ENCODE peak calls at places on chromosomes 16 and 17, in seven cellular contexts. N is nephron progenitor cell; X is Daoy; C is occipital lobe; F is HFF-Myc; Q is mucosa of gallbladder; W is stimulated activated CD4-positive, alpha-beta T cell treated with anti-CD3 and anti-CD28 coated beads, Interleukin-2, amount 100 ng/mL, for 48 hours. G is an unnamed sample.
A peak's percentile ranks its signal among the peaks of the same experiment; 100 is the strongest.

GRCh38 chr16:20944861-20945390 is 44.4 kb downstream of the LYRM1 start:
- DNase-seq in W (peak; percentile 40), N (no peak), F (no peak), Q (no peak), X (peak; percentile 51), C (no peak), G (no peak)

GRCh38 chr16:56514845-56515244 is 5.0 kb downstream of the BBS2 start:
- DNase-seq in C (no peak), F (no peak), X (no peak), N (no peak), Q (no peak), W (no peak), G (no peak)

GRCh38 chr17:67492824-67493490 is 115.9 kb downstream of the PITPNC1 start:
- DNase-seq in N (no peak), Q (no peak), C (no peak), F (no peak), X (no peak), W (no peak), G (no peak)

GRCh38 chr17:51860934-51861561 is 297.5 kb downstream of the CA10 start:
- DNase-seq in X (no peak), C (peak; percentile 21), N (peak; percentile 69), F (no peak), W (peak; percentile 5), Q (peak; percentile 30), G (no peak)

GRCh38 chr17:80159984-80160383 is 9.8 kb upstream of the CARD14 start:
- DNase-seq in N (no peak), F (no peak), W (no peak), C (no peak), Q (no peak), X (no peak), G (no peak)

GRCh38 chr17:66837226-66837625 is 2.3 kb downstream of the CACNG5 start:
- DNase-seq in W (no peak), F (no peak), N (no peak), X (no peak), C (no peak), Q (no peak), G (no peak)

GRCh38 chr17:71633391-71633849 is 487.4 kb upstream of the SOX9 start:
- DNase-seq in C (no peak), X (peak; percentile 56), N (no peak), W (no peak), F (no peak), Q (no peak), G (peak; percentile 78)

GRCh38 chr17:67129283-67129682 is 84.9 kb downstream of the CACNG1 start:
- DNase-seq in W (no peak), C (no peak), N (no peak), Q (no peak), F (no peak), X (no peak), G (no peak)

GRCh38 chr16:75502916-75503605 is 7.8 kb upstream of the CHST6 start:
- DNase-seq in C (no peak), X (no peak), W (no peak), F (no peak), N (no peak), Q (no peak), G (no peak)

GRCh38 chr17:75546181-75546580 is 20.7 kb downstream of the LLGL2 start:
- DNase-seq in N (no peak), F (no peak), W (no peak), X (no peak), C (no peak), Q (no peak), G (no peak)

GRCh38 chr17:48241131-48241591 is 133.6 kb downstream of the SNX11 start:
- DNase-seq in N (peak; percentile 46), F (peak; percentile 56), C (no peak), X (peak; percentile 82), W (no peak), Q (peak; percentile 12), G (no peak)

GRCh38 chr17:36945959-36946725 is 2.6 kb upstream of the AATF start:
- DNase-seq in Q (no peak), C (no peak), N (no peak), X (no peak), W (no peak), F (no peak), G (no peak)

GRCh38 chr16:70527315-70527996 is 3.8 kb downstream of the SF3B3 start:
- DNase-seq in F (no peak), C (no peak), Q (no peak), X (no peak), N (no peak), W (no peak), G (no peak)

GRCh38 chr17:66730497-66730923 is 104.4 kb upstream of the CACNG5 start:
- DNase-seq in W (no peak), X (no peak), Q (no peak), N (no peak), F (no peak), C (no peak), G (no peak)

GRCh38 chr16:88922114-88922825 is 54.7 kb downstream of the CBFA2T3 start:
- DNase-seq in N (no peak), C (no peak), Q (peak; percentile 75), F (peak; percentile 29), W (no peak), X (peak; percentile 64), G (no peak)

GRCh38 chr16:79089735-79090284 is 510.7 kb downstream of the MAF start:
- DNase-seq in W (peak; percentile 42), N (no peak), Q (peak; percentile 18), F (no peak), X (peak; percentile 73), C (no peak), G (no peak)

GRCh38 chr16:10093564-10093963 is 88.7 kb downstream of the GRIN2A start:
- DNase-seq in N (no peak), F (no peak), Q (no peak), C (no peak), W (no peak), X (no peak), G (no peak)

GRCh38 chr16:55701442-55702319 is 45.9 kb downstream of the SLC6A2 start:
- DNase-seq in W (peak; percentile 30), F (peak; percentile 20), X (peak; percentile 71), C (no peak), Q (peak; percentile 42), N (peak; percentile 62), G (no peak)

GRCh38 chr16:680625-680945 is 375 bp downstream of the STUB1 start:
- DNase-seq in N (no peak), W (no peak), X (no peak), Q (no peak), F (no peak), C (no peak), G (no peak)

GRCh38 chr16:50591209-50591608 is 43.0 kb downstream of the NKD1 start:
- DNase-seq in W (no peak), F (no peak), C (no peak), N (no peak), X (no peak), Q (no peak), G (no peak)

GRCh38 chr17:57747221-57748017 is 2.3 kb upstream of the CCDC182 start:
- DNase-seq in W (peak; percentile 7), C (peak; percentile 5), F (peak; percentile 37), N (no peak), X (peak; percentile 45), Q (peak; percentile 19), G (no peak)